ENCODE peak calls at places on chromosomes 3 and 15, in ten cellular contexts. D is A172, B is amniotic stem cell, P is GM12865, C is nephron progenitor cell, M is GM12891, G is Daoy, Y is amygdala, Q is NCI-H2081, U is NCI-H510A. S is an unnamed sample.

GRCh38 chr15:49460411-49460941 is 37.4 kb downstream of the FGF7 start:
- DNase-seq in D (no peak), Y (no peak), Q (no peak), P (no peak), U (no peak), C (no peak), G (no peak), B (no peak), M (no peak), S (no peak)

GRCh38 chr15:70101459-70102113 is 3.9 kb upstream of the TLE3 start:
- DNase-seq in Q (peak), Y (no peak), U (peak), B (no peak), C (peak), G (peak), P (no peak), D (peak), M (no peak), S (peak)

GRCh38 chr3:14152233-14152962 is 26.0 kb downstream of the XPC start:
- DNase-seq in G (no peak), P (no peak), D (no peak), U (no peak), B (no peak), Q (no peak), M (no peak), C (no peak), Y (no peak), S (no peak)

GRCh38 chr15:30997270-30997669 is 5.8 kb upstream of the MTMR10 start:
- DNase-seq in P (no peak), Y (no peak), U (no peak), C (no peak), D (no peak), B (no peak), G (no peak), M (no peak), Q (no peak), S (no peak)

GRCh38 chr15:77162872-77163633 is 92.1 kb upstream of the TSPAN3 start:
- DNase-seq in P (no peak), Y (no peak), C (no peak), U (no peak), Q (no peak), M (no peak), B (no peak), G (no peak), D (no peak), S (no peak)

GRCh38 chr3:46853441-46854410 is 9.5 kb downstream of the MYL3 start:
- DNase-seq in M (no peak), P (no peak), U (no peak), Y (no peak), B (no peak), G (no peak), Q (no peak), D (no peak), C (no peak), S (no peak)

GRCh38 chr3:122271246-122271898 is 53.7 kb upstream of the CSTA start:
- DNase-seq in Q (no peak), G (peak), P (peak), D (no peak), Y (no peak), M (no peak), B (no peak), C (no peak), U (no peak), S (no peak)

GRCh38 chr3:100891033-100891432 is 102.2 kb downstream of the ABI3BP start:
- DNase-seq in Y (no peak), D (peak), M (no peak), C (no peak), P (no peak), B (peak), Q (no peak), U (no peak), G (peak), S (peak)

GRCh38 chr3:81823882-81824395 is 62.5 kb upstream of the GBE1 start:
- DNase-seq in P (peak), M (no peak), D (no peak), Q (no peak), U (no peak), B (no peak), C (no peak), Y (no peak), G (no peak), S (peak)

GRCh38 chr3:170751083-170751893 is 118.7 kb downstream of the RPL22L1 start:
- DNase-seq in C (no peak), B (peak), G (peak), M (no peak), P (no peak), U (no peak), D (peak), Q (peak), Y (no peak), S (peak)

GRCh38 chr15:66706840-66707239 is 4.8 kb downstream of the SMAD6 start:
- DNase-seq in Q (no peak), G (no peak), B (no peak), P (no peak), D (no peak), C (no peak), U (no peak), M (no peak), Y (no peak), S (no peak)

GRCh38 chr3:12750658-12751071 is 8.4 kb downstream of the TMEM40 start:
- DNase-seq in Q (no peak), U (no peak), P (peak), M (no peak), G (peak), C (no peak), D (peak), B (no peak), Y (no peak), S (peak)

GRCh38 chr3:55402886-55403605 is 84.1 kb downstream of the WNT5A start:
- DNase-seq in Y (no peak), D (no peak), M (no peak), P (no peak), C (no peak), U (no peak), B (no peak), Q (peak), G (peak), S (no peak)

GRCh38 chr15:98422086-98422478 is 226.3 kb upstream of the IGF1R start:
- DNase-seq in B (no peak), G (no peak), P (no peak), D (no peak), Y (no peak), C (no peak), Q (no peak), U (no peak), M (no peak), S (no peak)

GRCh38 chr3:41907330-41908073 is 54.4 kb downstream of the ULK4 start:
- DNase-seq in C (no peak), Q (no peak), U (no peak), B (no peak), D (peak), Y (no peak), P (peak), G (peak), M (no peak), S (no peak)

GRCh38 chr3:178384302-178384939 is 151.8 kb upstream of the KCNMB2 start:
- DNase-seq in U (no peak), Y (no peak), M (no peak), P (no peak), G (no peak), C (no peak), Q (peak), D (no peak), B (no peak), S (no peak)

GRCh38 chr3:39267631-39268553 is 11.9 kb downstream of the CX3CR1 start:
- DNase-seq in P (peak), C (no peak), U (no peak), Y (no peak), B (no peak), D (no peak), M (no peak), Q (no peak), G (no peak), S (no peak)

S was measured in RCC 7860.